ENCODE peak calls at places on chromosomes 5 and 9, in four cellular contexts. X is A549, L is kidney, D is heart right ventricle. T is an unnamed sample. For H3K4me1, the result is how much of the 10 kb centered on the place peaks cover.

GRCh38 chr9:7137040-7137439 is 379.3 kb downstream of the KDM4C start:
- DNase-seq in X (no peak), L (no peak), D (peak), T (no peak)

GRCh38 chr9:83563360-83563759 is 25.2 kb upstream of the FRMD3 start:
- DNase-seq in X (no peak), L (no peak), D (no peak), T (no peak)

GRCh38 chr9:97283768-97284167 is 23.7 kb upstream of the CCDC180 start:
- DNase-seq in X (no peak), L (no peak), D (no peak), T (no peak)

GRCh38 chr9:95634581-95634980 is 117.8 kb upstream of the PTCH1 start:
- DNase-seq in X (no peak), L (no peak), D (no peak), T (no peak)

GRCh38 chr5:1564182-1564748 is 40.5 kb upstream of the LPCAT1 start:
- DNase-seq in X (no peak), L (no peak), D (peak), T (no peak)

GRCh38 chr5:95600557-95600956 is 19.3 kb upstream of the GPR150 start:
- DNase-seq in X (no peak), L (no peak), D (no peak), T (no peak)

GRCh38 chr5:42555797-42556196 is 132.6 kb downstream of the GHR start:
- DNase-seq in X (no peak), L (no peak), D (no peak), T (no peak)

GRCh38 chr5:147822686-147823491 is 8.6 kb downstream of the SPINK1 start:
- DNase-seq in X (peak), L (no peak), D (peak), T (no peak)

GRCh38 chr5:111411321-111411720 is 101.0 kb downstream of the STARD4 start:
- DNase-seq in X (no peak), L (no peak), D (no peak), T (no peak)

GRCh38 chr5:14112998-14113652 is 30.0 kb upstream of the TRIO start:
- DNase-seq in X (no peak), L (no peak), D (peak), T (no peak)

GRCh38 chr5:107248065-107248695 is 422.6 kb downstream of the EFNA5 start:
- DNase-seq in X (peak), L (no peak), D (peak), T (no peak)

GRCh38 chr5:159017787-159018186 is 81.9 kb downstream of the EBF1 start:
- DNase-seq in X (peak), L (peak), D (peak), T (peak)

GRCh38 chr5:92371889-92372235 is 988.7 kb upstream of the ARRDC3 start:
- DNase-seq in X (peak), L (no peak), D (no peak), T (no peak)

GRCh38 chr9:103999375-104000062 is 94.6 kb upstream of the SMC2 start:
- DNase-seq in X (no peak), L (peak), D (no peak), T (peak)

GRCh38 chr5:33807771-33808170 is 84.0 kb downstream of the ADAMTS12 start:
- DNase-seq in X (no peak), L (no peak), D (no peak), T (no peak)

GRCh38 chr9:120363697-120364096 is 216.3 kb downstream of the CDK5RAP2 start:
- DNase-seq in X (no peak), L (no peak), D (no peak), T (no peak)

GRCh38 chr9:93601666-93602065 is 25.3 kb downstream of the PHF2 start:
- DNase-seq in X (no peak), L (no peak), D (no peak), T (no peak)
- H3K4me1 ChIP-seq in X (under half), L (under half), D (under half), T (under half)

GRCh38 chr9:89674667-89675402 is 70.0 kb downstream of the GADD45G start:
- DNase-seq in X (no peak), L (no peak), D (no peak), T (no peak)
- TF ChIP-seq CTCF in X (no peak), L (no peak), D (no peak), T (no peak)

DNA sequence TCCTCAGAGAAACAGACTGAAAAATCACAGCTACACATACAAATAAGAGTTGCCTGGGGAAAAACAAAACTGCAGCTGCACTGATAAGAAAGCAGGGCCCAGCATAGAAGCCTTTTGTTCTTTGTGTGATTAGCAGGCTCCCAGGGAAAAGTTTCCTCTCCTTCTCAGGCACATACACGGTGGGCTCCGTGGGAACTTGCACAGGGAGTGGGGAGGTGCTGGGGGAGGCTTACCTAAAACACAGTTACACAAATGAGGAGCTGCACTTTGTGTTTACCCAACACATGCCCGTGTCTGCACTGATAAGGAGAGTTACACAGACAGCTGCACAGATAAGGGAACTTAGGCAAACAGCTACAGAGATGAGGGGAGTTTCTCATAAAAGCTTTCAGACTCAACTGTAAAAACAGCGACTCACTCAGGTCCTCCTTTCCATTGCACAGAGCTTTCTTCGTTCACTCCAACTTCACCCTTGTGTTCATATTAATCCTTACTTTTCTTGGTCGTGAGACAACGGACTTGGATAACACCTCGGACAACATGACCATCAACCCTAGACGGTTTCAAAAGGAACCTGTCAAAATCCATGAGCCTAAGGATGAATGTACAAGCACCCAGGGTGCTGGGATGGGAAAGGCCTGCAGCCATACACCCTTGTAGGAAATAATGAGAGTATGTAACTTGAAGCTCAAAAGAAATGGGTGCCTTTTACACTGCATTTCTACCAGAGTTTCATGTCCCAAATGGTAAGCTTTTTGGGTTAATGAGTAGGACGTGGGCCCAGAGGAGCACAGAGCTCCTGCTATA is 50.8 kb downstream of the SERINC5 start:
- DNase-seq in X (no peak), L (no peak), D (peak), T (no peak)
- H3K4me1 ChIP-seq in X (under half), L (under half), D (under half), T (under half)

GRCh38 chr9:33449715-33450114 is 2.3 kb upstream of the AQP3 start:
- DNase-seq in X (no peak), L (no peak), D (no peak), T (no peak)

GRCh38 chr9:33445941-33446506 is 1.4 kb downstream of the AQP3 start:
- DNase-seq in X (no peak), L (no peak), D (no peak), T (no peak)

GRCh38 chr9:33446507-33447403 is 638 bp downstream of the AQP3 start:
- DNase-seq in X (peak), L (peak), D (peak), T (no peak)

GRCh38 chr9:33448159-33448511 is 742 bp upstream of the AQP3 start:
- DNase-seq in X (no peak), L (no peak), D (no peak), T (no peak)

GRCh38 chr9:33447404-33448158 is at the start of gene AQP3:
- DNase-seq in X (peak), L (peak), D (peak), T (no peak)
- TF ChIP-seq CTCF in X (peak), L (peak), D (peak), T (peak)